ENCODE peak calls at places on chromosomes 7 and 10, in eight cellular contexts. One of them, this sample, is unnamed.

GRCh38 chr10:61464461-61465215 is 11.5 kb upstream of the TMEM26 start:
- DNase-seq in H1: no peak
- DNase-seq in Peyer's patch: no peak
- DNase-seq in transverse colon: no peak
- DNase-seq in PC-9: peak
- DNase-seq in stomach: no peak
- DNase-seq in thyroid gland: no peak
- DNase-seq in astrocyte of the spinal cord: peak
- DNase-seq in this sample: peak

GRCh38 chr7:21167942-21168341 is 259.9 kb upstream of the SP4 start:
- DNase-seq in H1: no peak
- DNase-seq in Peyer's patch: no peak
- DNase-seq in transverse colon: no peak
- DNase-seq in PC-9: peak
- DNase-seq in stomach: no peak
- DNase-seq in thyroid gland: no peak
- DNase-seq in astrocyte of the spinal cord: no peak
- DNase-seq in this sample: no peak

GRCh38 chr10:3426190-3426845 is 253.7 kb upstream of the PITRM1 start:
- DNase-seq in H1: no peak
- DNase-seq in Peyer's patch: no peak
- DNase-seq in transverse colon: peak
- DNase-seq in PC-9: peak
- DNase-seq in stomach: no peak
- DNase-seq in thyroid gland: peak
- DNase-seq in astrocyte of the spinal cord: peak
- DNase-seq in this sample: peak

GRCh38 chr10:29482591-29483421 is 152.0 kb downstream of the SVIL start:
- DNase-seq in H1: no peak
- DNase-seq in Peyer's patch: no peak
- DNase-seq in transverse colon: no peak
- DNase-seq in PC-9: no peak
- DNase-seq in stomach: no peak
- DNase-seq in thyroid gland: peak
- DNase-seq in astrocyte of the spinal cord: peak
- DNase-seq in this sample: peak

GRCh38 chr10:110647136-110647430 is 2.9 kb downstream of the RBM20 start:
- DNase-seq in H1: no peak
- DNase-seq in Peyer's patch: no peak
- DNase-seq in transverse colon: no peak
- DNase-seq in PC-9: no peak
- DNase-seq in stomach: no peak
- DNase-seq in thyroid gland: no peak
- DNase-seq in astrocyte of the spinal cord: no peak
- DNase-seq in this sample: no peak

GRCh38 chr7:141366098-141366621 is 185.1 kb upstream of the AGK start:
- DNase-seq in H1: no peak
- DNase-seq in Peyer's patch: no peak
- DNase-seq in transverse colon: no peak
- DNase-seq in PC-9: no peak
- DNase-seq in stomach: no peak
- DNase-seq in thyroid gland: no peak
- DNase-seq in astrocyte of the spinal cord: peak
- DNase-seq in this sample: peak

GRCh38 chr7:151408839-151409554 is 841 bp downstream of the WDR86 start:
- DNase-seq in H1: no peak
- DNase-seq in Peyer's patch: peak
- DNase-seq in transverse colon: peak
- DNase-seq in PC-9: no peak
- DNase-seq in stomach: no peak
- DNase-seq in thyroid gland: peak
- DNase-seq in astrocyte of the spinal cord: no peak
- DNase-seq in this sample: peak

GRCh38 chr7:69845721-69846495 is 247.6 kb downstream of the AUTS2 start:
- DNase-seq in H1: no peak
- DNase-seq in Peyer's patch: no peak
- DNase-seq in transverse colon: no peak
- DNase-seq in PC-9: no peak
- DNase-seq in stomach: no peak
- DNase-seq in thyroid gland: no peak
- DNase-seq in astrocyte of the spinal cord: peak
- DNase-seq in this sample: no peak

GRCh38 chr7:119640861-119641260 is 632.1 kb upstream of the KCND2 start:
- DNase-seq in H1: no peak
- DNase-seq in Peyer's patch: no peak
- DNase-seq in transverse colon: no peak
- DNase-seq in PC-9: no peak
- DNase-seq in stomach: no peak
- DNase-seq in thyroid gland: no peak
- DNase-seq in astrocyte of the spinal cord: no peak
- DNase-seq in this sample: no peak

GRCh38 chr7:141456298-141456697 is 94.9 kb upstream of the AGK start:
- DNase-seq in H1: no peak
- DNase-seq in Peyer's patch: no peak
- DNase-seq in transverse colon: no peak
- DNase-seq in PC-9: no peak
- DNase-seq in stomach: no peak
- DNase-seq in thyroid gland: no peak
- DNase-seq in astrocyte of the spinal cord: peak
- DNase-seq in this sample: peak

GRCh38 chr7:105877736-105878135 is 1.3 kb upstream of the ATXN7L1 start:
- DNase-seq in H1: no peak
- DNase-seq in Peyer's patch: no peak
- DNase-seq in transverse colon: peak
- DNase-seq in PC-9: no peak
- DNase-seq in stomach: no peak
- DNase-seq in thyroid gland: no peak
- DNase-seq in astrocyte of the spinal cord: no peak
- DNase-seq in this sample: no peak

DNA sequence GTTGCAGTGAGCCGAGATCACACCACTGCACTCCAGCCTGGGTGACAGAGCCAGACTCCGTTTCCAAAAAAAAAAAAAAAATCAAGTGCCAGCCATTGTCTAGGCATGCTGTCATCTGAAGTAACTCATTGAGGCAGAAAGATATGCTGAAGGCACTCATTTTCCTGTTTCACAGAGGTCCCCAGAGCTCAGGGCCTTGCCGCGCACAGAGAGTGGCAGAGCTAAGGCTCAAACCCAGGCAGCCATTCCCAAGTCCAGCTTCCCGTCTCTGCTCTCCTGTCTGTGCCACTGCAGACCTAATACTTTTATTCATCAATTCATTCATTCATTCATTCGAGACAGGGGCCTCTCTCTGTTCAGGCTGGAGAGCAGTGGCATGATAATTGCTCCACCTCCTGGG is 3.5 kb downstream of the GRIFIN start:
- DNase-seq in H1: no peak
- DNase-seq in Peyer's patch: no peak
- DNase-seq in transverse colon: no peak
- DNase-seq in PC-9: no peak
- DNase-seq in stomach: no peak
- DNase-seq in thyroid gland: no peak
- DNase-seq in astrocyte of the spinal cord: no peak
- DNase-seq in this sample: no peak
- TF ChIP-seq CTCF in H1: peak
- TF ChIP-seq CTCF in Peyer's patch: no peak
- TF ChIP-seq CTCF in transverse colon: no peak
- TF ChIP-seq CTCF in PC-9: peak
- TF ChIP-seq CTCF in stomach: no peak
- TF ChIP-seq CTCF in thyroid gland: no peak
- TF ChIP-seq CTCF in astrocyte of the spinal cord: no peak
- TF ChIP-seq CTCF in this sample: peak

GRCh38 chr10:101938316-101939272 is 95.0 kb upstream of the KCNIP2 start:
- DNase-seq in H1: no peak
- DNase-seq in Peyer's patch: no peak
- DNase-seq in transverse colon: no peak
- DNase-seq in PC-9: peak
- DNase-seq in stomach: no peak
- DNase-seq in thyroid gland: no peak
- DNase-seq in astrocyte of the spinal cord: peak
- DNase-seq in this sample: peak

GRCh38 chr10:101941871-101942270 is 98.3 kb upstream of the KCNIP2 start:
- DNase-seq in H1: no peak
- DNase-seq in Peyer's patch: no peak
- DNase-seq in transverse colon: no peak
- DNase-seq in PC-9: no peak
- DNase-seq in stomach: no peak
- DNase-seq in thyroid gland: no peak
- DNase-seq in astrocyte of the spinal cord: peak
- DNase-seq in this sample: peak

GRCh38 chr10:101940916-101941315 is 97.3 kb upstream of the KCNIP2 start:
- DNase-seq in H1: no peak
- DNase-seq in Peyer's patch: no peak
- DNase-seq in transverse colon: no peak
- DNase-seq in PC-9: no peak
- DNase-seq in stomach: no peak
- DNase-seq in thyroid gland: no peak
- DNase-seq in astrocyte of the spinal cord: peak
- DNase-seq in this sample: peak

GRCh38 chr10:101939718-101940117 is 96.1 kb upstream of the KCNIP2 start:
- DNase-seq in H1: no peak
- DNase-seq in Peyer's patch: no peak
- DNase-seq in transverse colon: no peak
- DNase-seq in PC-9: no peak
- DNase-seq in stomach: no peak
- DNase-seq in thyroid gland: no peak
- DNase-seq in astrocyte of the spinal cord: no peak
- DNase-seq in this sample: peak

GRCh38 chr10:101939273-101939635 is 95.7 kb upstream of the KCNIP2 start:
- DNase-seq in H1: no peak
- DNase-seq in Peyer's patch: no peak
- DNase-seq in transverse colon: no peak
- DNase-seq in PC-9: peak
- DNase-seq in stomach: no peak
- DNase-seq in thyroid gland: no peak
- DNase-seq in astrocyte of the spinal cord: peak
- DNase-seq in this sample: peak
- H3K4me3 ChIP-seq in H1: no peak
- H3K4me3 ChIP-seq in Peyer's patch: no peak
- H3K4me3 ChIP-seq in transverse colon: no peak
- H3K4me3 ChIP-seq in PC-9: peak
- H3K4me3 ChIP-seq in stomach: no peak
- H3K4me3 ChIP-seq in thyroid gland: no peak
- H3K4me3 ChIP-seq in astrocyte of the spinal cord: no peak
- H3K4me3 ChIP-seq in this sample: no peak

GRCh38 chr7:149846436-149847046 is 8.4 kb downstream of the ZNF862 start:
- DNase-seq in H1: no peak
- DNase-seq in Peyer's patch: no peak
- DNase-seq in transverse colon: no peak
- DNase-seq in PC-9: no peak
- DNase-seq in stomach: no peak
- DNase-seq in thyroid gland: no peak
- DNase-seq in astrocyte of the spinal cord: no peak
- DNase-seq in this sample: no peak

GRCh38 chr7:149850716-149851115 is 12.5 kb downstream of the ZNF862 start:
- DNase-seq in H1: no peak
- DNase-seq in Peyer's patch: no peak
- DNase-seq in transverse colon: no peak
- DNase-seq in PC-9: no peak
- DNase-seq in stomach: no peak
- DNase-seq in thyroid gland: no peak
- DNase-seq in astrocyte of the spinal cord: no peak
- DNase-seq in this sample: no peak

GRCh38 chr7:149851449-149851848 is 13.3 kb downstream of the ZNF862 start:
- DNase-seq in H1: no peak
- DNase-seq in Peyer's patch: no peak
- DNase-seq in transverse colon: no peak
- DNase-seq in PC-9: no peak
- DNase-seq in stomach: no peak
- DNase-seq in thyroid gland: no peak
- DNase-seq in astrocyte of the spinal cord: no peak
- DNase-seq in this sample: no peak

GRCh38 chr7:149850007-149850594 is 11.9 kb downstream of the ZNF862 start:
- DNase-seq in H1: no peak
- DNase-seq in Peyer's patch: no peak
- DNase-seq in transverse colon: no peak
- DNase-seq in PC-9: no peak
- DNase-seq in stomach: no peak
- DNase-seq in thyroid gland: no peak
- DNase-seq in astrocyte of the spinal cord: no peak
- DNase-seq in this sample: no peak

GRCh38 chr7:149849174-149849573 is 11.0 kb downstream of the ZNF862 start:
- DNase-seq in H1: no peak
- DNase-seq in Peyer's patch: no peak
- DNase-seq in transverse colon: no peak
- DNase-seq in PC-9: no peak
- DNase-seq in stomach: no peak
- DNase-seq in thyroid gland: no peak
- DNase-seq in astrocyte of the spinal cord: no peak
- DNase-seq in this sample: no peak
- TF ChIP-seq CTCF in H1: peak
- TF ChIP-seq CTCF in Peyer's patch: no peak
- TF ChIP-seq CTCF in transverse colon: no peak
- TF ChIP-seq CTCF in PC-9: no peak
- TF ChIP-seq CTCF in stomach: no peak
- TF ChIP-seq CTCF in thyroid gland: no peak
- TF ChIP-seq CTCF in astrocyte of the spinal cord: no peak
- TF ChIP-seq CTCF in this sample: no peak

DNA sequence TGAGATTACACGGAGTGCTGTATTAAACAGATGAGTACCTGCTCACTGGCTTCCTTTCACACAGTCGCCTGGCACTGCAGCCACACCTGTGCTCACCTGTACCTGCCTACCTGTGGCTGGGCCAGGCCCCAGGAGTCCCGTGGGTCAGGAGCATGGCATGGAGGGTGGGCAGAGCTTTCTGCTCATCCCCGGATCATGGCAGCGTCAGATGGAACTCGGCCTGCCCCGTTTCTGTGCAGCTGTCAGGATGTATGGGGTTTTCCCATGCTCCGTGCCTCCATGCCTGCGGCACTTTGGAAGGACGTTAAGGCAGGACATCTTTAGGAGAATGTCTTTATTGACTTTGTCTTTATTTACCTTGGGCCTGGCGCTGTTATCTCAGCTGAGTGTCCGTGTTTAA is 112.2 kb downstream of the MGMT start:
- DNase-seq in H1: no peak
- DNase-seq in Peyer's patch: no peak
- DNase-seq in transverse colon: no peak
- DNase-seq in PC-9: no peak
- DNase-seq in stomach: no peak
- DNase-seq in thyroid gland: no peak
- DNase-seq in astrocyte of the spinal cord: no peak
- DNase-seq in this sample: no peak
- H3K4me3 ChIP-seq in H1: no peak
- H3K4me3 ChIP-seq in Peyer's patch: no peak
- H3K4me3 ChIP-seq in transverse colon: no peak
- H3K4me3 ChIP-seq in PC-9: no peak
- H3K4me3 ChIP-seq in stomach: no peak
- H3K4me3 ChIP-seq in thyroid gland: no peak
- H3K4me3 ChIP-seq in astrocyte of the spinal cord: no peak
- H3K4me3 ChIP-seq in this sample: no peak

GRCh38 chr10:103610083-103610472 is 116.6 kb downstream of the NEURL1 start:
- DNase-seq in H1: no peak
- DNase-seq in Peyer's patch: no peak
- DNase-seq in transverse colon: no peak
- DNase-seq in PC-9: no peak
- DNase-seq in stomach: no peak
- DNase-seq in thyroid gland: no peak
- DNase-seq in astrocyte of the spinal cord: no peak
- DNase-seq in this sample: no peak
- TF ChIP-seq CTCF in H1: no peak
- TF ChIP-seq CTCF in Peyer's patch: no peak
- TF ChIP-seq CTCF in transverse colon: no peak
- TF ChIP-seq CTCF in PC-9: no peak
- TF ChIP-seq CTCF in stomach: no peak
- TF ChIP-seq CTCF in thyroid gland: no peak
- TF ChIP-seq CTCF in astrocyte of the spinal cord: no peak
- TF ChIP-seq CTCF in this sample: no peak

GRCh38 chr7:23009303-23009702 is 4.6 kb downstream of the HYCC1 start:
- DNase-seq in H1: no peak
- DNase-seq in Peyer's patch: no peak
- DNase-seq in transverse colon: no peak
- DNase-seq in PC-9: no peak
- DNase-seq in stomach: no peak
- DNase-seq in thyroid gland: no peak
- DNase-seq in astrocyte of the spinal cord: no peak
- DNase-seq in this sample: no peak
- H3K4me3 ChIP-seq in H1: no peak
- H3K4me3 ChIP-seq in Peyer's patch: no peak
- H3K4me3 ChIP-seq in transverse colon: no peak
- H3K4me3 ChIP-seq in PC-9: no peak
- H3K4me3 ChIP-seq in stomach: no peak
- H3K4me3 ChIP-seq in thyroid gland: no peak
- H3K4me3 ChIP-seq in astrocyte of the spinal cord: no peak
- H3K4me3 ChIP-seq in this sample: no peak

This sample was measured in choroid plexus epithelial cell.